ENCODE peak calls at places on chromosomes 4 and X, in nine cellular contexts. F, E, L, Q, K, R, H, C and Z are unnamed samples.

GRCh38 chr4:174550541-174550940 is 28.3 kb upstream of the HPGD start:
- DNase-seq in F (no peak), E (no peak), L (no peak), Q (no peak), K (no peak), R (no peak), H (no peak), C (peak), Z (no peak)

GRCh38 chrX:2782778-2783177 is 30.9 kb downstream of the XG start:
- DNase-seq in F (no peak), E (no peak), L (no peak), Q (no peak), K (no peak), R (no peak), H (no peak), C (no peak), Z (no peak)

GRCh38 chr4:53899544-53900274 is 164.7 kb downstream of the CHIC2 start:
- DNase-seq in F (no peak), E (no peak), L (peak), Q (no peak), K (no peak), R (no peak), H (no peak), C (no peak), Z (no peak)

GRCh38 chr4:178632415-178632814 is 1190.2 kb upstream of the AGA start:
- DNase-seq in F (no peak), E (no peak), L (no peak), Q (no peak), K (no peak), R (peak), H (peak), C (no peak), Z (no peak)

GRCh38 chr4:19945979-19946380 is 305.7 kb upstream of the SLIT2 start:
- DNase-seq in F (no peak), E (no peak), L (peak), Q (no peak), K (no peak), R (no peak), H (peak), C (no peak), Z (no peak)

GRCh38 chrX:1591102-1591862 is at the start of gene AKAP17A:
- DNase-seq in F (peak), E (peak), L (peak), Q (peak), K (peak), R (peak), H (peak), C (peak), Z (peak)

GRCh38 chrX:39470588-39471155 is 627.1 kb downstream of the BCOR start:
- DNase-seq in F (no peak), E (no peak), L (peak), Q (no peak), K (no peak), R (no peak), H (no peak), C (no peak), Z (no peak)

GRCh38 chr4:76197001-76197743 is 16.5 kb downstream of the SCARB2 start:
- DNase-seq in F (no peak), E (no peak), L (no peak), Q (no peak), K (no peak), R (no peak), H (no peak), C (no peak), Z (no peak)

GRCh38 chr4:38867478-38868054 is at the start of gene FAM114A1:
- DNase-seq in F (peak), E (peak), L (peak), Q (peak), K (peak), R (peak), H (peak), C (peak), Z (peak)